ENCODE peak calls at places on chromosomes 5 and 9, in ten cellular contexts. A, X, R, I, C, P, N, S, Q and J are unnamed samples.

GRCh38 chr5:51960617-51961115 is 577.4 kb downstream of the ISL1 start:
- DNase-seq in A (no peak), X (no peak), R (peak), I (no peak), C (no peak), P (peak), N (no peak), S (peak), Q (no peak), J (peak)

GRCh38 chr5:77629553-77630245 is 8.8 kb downstream of the OTP start:
- DNase-seq in A (no peak), X (no peak), R (no peak), I (peak), C (no peak), P (no peak), N (no peak), S (no peak), Q (no peak), J (no peak)

GRCh38 chr5:103808464-103809106 is 246.0 kb upstream of the NUDT12 start:
- DNase-seq in A (no peak), X (no peak), R (peak), I (peak), C (no peak), P (peak), N (no peak), S (peak), Q (no peak), J (peak)

GRCh38 chr9:81256368-81256767 is 433.0 kb downstream of the TLE1 start:
- DNase-seq in A (no peak), X (no peak), R (no peak), I (no peak), C (no peak), P (no peak), N (no peak), S (no peak), Q (no peak), J (no peak)

GRCh38 chr5:102845041-102845440 is 89.9 kb downstream of the PAM start:
- DNase-seq in A (no peak), X (no peak), R (no peak), I (no peak), C (no peak), P (no peak), N (no peak), S (no peak), Q (no peak), J (no peak)

GRCh38 chr9:18707078-18707477 is 233.1 kb downstream of the ADAMTSL1 start:
- DNase-seq in A (no peak), X (no peak), R (peak), I (no peak), C (no peak), P (peak), N (no peak), S (no peak), Q (no peak), J (peak)

GRCh38 chr5:121144764-121145163 is 680.7 kb downstream of the PRR16 start:
- DNase-seq in A (no peak), X (no peak), R (no peak), I (no peak), C (no peak), P (peak), N (no peak), S (no peak), Q (no peak), J (peak)

GRCh38 chr5:32504923-32505596 is 60.5 kb upstream of the ZFR start:
- DNase-seq in A (no peak), X (peak), R (peak), I (peak), C (no peak), P (peak), N (peak), S (no peak), Q (no peak), J (peak)

GRCh38 chr5:10935536-10935935 is 174.5 kb upstream of the DAP start:
- DNase-seq in A (no peak), X (no peak), R (no peak), I (no peak), C (no peak), P (no peak), N (no peak), S (no peak), Q (no peak), J (no peak)

GRCh38 chr5:82330921-82331320 is 52.8 kb upstream of the RPS23 start:
- DNase-seq in A (no peak), X (no peak), R (no peak), I (no peak), C (no peak), P (no peak), N (no peak), S (no peak), Q (no peak), J (no peak)

GRCh38 chr5:132979367-132979935 is 16.0 kb upstream of the AFF4 start:
- DNase-seq in A (no peak), X (no peak), R (no peak), I (no peak), C (no peak), P (peak), N (no peak), S (no peak), Q (no peak), J (peak)

GRCh38 chr9:130820135-130820738 is 14.8 kb upstream of the ABL1 start:
- DNase-seq in A (no peak), X (no peak), R (no peak), I (no peak), C (no peak), P (no peak), N (no peak), S (no peak), Q (no peak), J (no peak)

GRCh38 chr5:5494489-5495402 is 72.3 kb downstream of the ICE1 start:
- DNase-seq in A (peak), X (peak), R (peak), I (no peak), C (peak), P (peak), N (peak), S (peak), Q (peak), J (peak)

GRCh38 chr5:93602261-93603149 is 19.5 kb downstream of the NR2F1 start:
- DNase-seq in A (no peak), X (no peak), R (peak), I (no peak), C (no peak), P (no peak), N (no peak), S (no peak), Q (no peak), J (no peak)
- H3K4me3 ChIP-seq in A (no peak), X (no peak), R (peak), I (no peak), C (peak), P (no peak), N (no peak), S (no peak), Q (peak), J (no peak)

DNA sequence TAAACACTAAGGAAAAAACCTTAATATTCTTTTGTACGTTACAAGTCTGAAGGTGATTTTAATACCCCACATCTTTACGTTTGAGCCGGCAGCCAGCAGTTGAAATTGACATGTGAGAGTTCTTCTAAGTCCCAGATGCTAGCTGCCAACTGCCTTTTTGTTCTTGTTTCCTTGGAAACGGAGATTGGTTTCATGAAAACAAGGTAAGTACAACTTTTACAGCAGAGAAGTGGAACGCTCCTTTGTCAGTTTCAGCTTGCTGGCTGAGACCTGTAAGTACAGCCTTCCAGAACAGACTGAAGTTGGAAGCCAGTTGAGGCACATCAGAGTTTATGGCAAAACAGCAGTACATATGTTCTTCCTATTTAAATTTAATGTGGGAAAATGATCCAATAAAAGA is 1018.4 kb upstream of the ARRDC3 start:
- DNase-seq in A (no peak), X (no peak), R (no peak), I (no peak), C (no peak), P (peak), N (no peak), S (no peak), Q (no peak), J (peak)
- TF ChIP-seq CTCF in A (no peak), X (no peak), R (no peak), I (no peak), C (no peak), P (no peak), N (no peak), S (no peak), Q (no peak), J (no peak)

GRCh38 chr5:149731332-149731616 is 1.2 kb downstream of the PPARGC1B start:
- DNase-seq in A (peak), X (no peak), R (no peak), I (no peak), C (no peak), P (no peak), N (no peak), S (no peak), Q (no peak), J (no peak)
- H3K4me3 ChIP-seq in A (peak), X (peak), R (peak), I (peak), C (peak), P (peak), N (peak), S (peak), Q (peak), J (peak)

GRCh38 chr5:123245689-123246088 is 156.6 kb downstream of the PRDM6 start:
- DNase-seq in A (no peak), X (no peak), R (no peak), I (no peak), C (no peak), P (no peak), N (no peak), S (no peak), Q (no peak), J (no peak)
- TF ChIP-seq CTCF in A (no peak), X (no peak), R (no peak), I (no peak), C (no peak), P (no peak), N (no peak), S (no peak), Q (no peak), J (no peak)